ENCODE peak calls at places on chromosomes 5 and 9, in nine cellular contexts. One of them, this sample, is unnamed.

GRCh38 chr5:168443533-168443932 is 42.7 kb upstream of the RARS1 start:
- DNase-seq in C1 segment of cervical spinal cord: no peak
- DNase-seq in HS-27A: no peak
- DNase-seq in CD8-positive, alpha-beta T cell: no peak
- DNase-seq in naive thymus-derived CD8-positive, alpha-beta T cell: no peak
- DNase-seq in astrocyte of the spinal cord: peak; percentile 22
- DNase-seq in stimulated activated CD8-positive, alpha-beta memory T cell treated with anti-CD3 and anti-CD28 coated beads, Interleukin-15, amount 100 ng/mL, for 1 hour: no peak
- DNase-seq in iPS DF 19.7: no peak
- DNase-seq in NCI-H69: no peak
- DNase-seq in this sample: no peak

GRCh38 chr5:138139776-138140080 is 500 bp upstream of the NME5 start:
- DNase-seq in C1 segment of cervical spinal cord: no peak
- DNase-seq in HS-27A: no peak
- DNase-seq in CD8-positive, alpha-beta T cell: no peak
- DNase-seq in naive thymus-derived CD8-positive, alpha-beta T cell: no peak
- DNase-seq in astrocyte of the spinal cord: no peak
- DNase-seq in stimulated activated CD8-positive, alpha-beta memory T cell treated with anti-CD3 and anti-CD28 coated beads, Interleukin-15, amount 100 ng/mL, for 1 hour: no peak
- DNase-seq in iPS DF 19.7: no peak
- DNase-seq in NCI-H69: no peak
- DNase-seq in this sample: no peak

GRCh38 chr5:78549043-78549442 is 99.5 kb downstream of the LHFPL2 start:
- DNase-seq in C1 segment of cervical spinal cord: peak; percentile 42
- DNase-seq in HS-27A: no peak
- DNase-seq in CD8-positive, alpha-beta T cell: no peak
- DNase-seq in naive thymus-derived CD8-positive, alpha-beta T cell: no peak
- DNase-seq in astrocyte of the spinal cord: no peak
- DNase-seq in stimulated activated CD8-positive, alpha-beta memory T cell treated with anti-CD3 and anti-CD28 coated beads, Interleukin-15, amount 100 ng/mL, for 1 hour: no peak
- DNase-seq in iPS DF 19.7: no peak
- DNase-seq in NCI-H69: no peak
- DNase-seq in this sample: no peak

GRCh38 chr5:10416868-10417267 is 24.8 kb upstream of the ROPN1L start:
- DNase-seq in C1 segment of cervical spinal cord: no peak
- DNase-seq in HS-27A: no peak
- DNase-seq in CD8-positive, alpha-beta T cell: no peak
- DNase-seq in naive thymus-derived CD8-positive, alpha-beta T cell: no peak
- DNase-seq in astrocyte of the spinal cord: no peak
- DNase-seq in stimulated activated CD8-positive, alpha-beta memory T cell treated with anti-CD3 and anti-CD28 coated beads, Interleukin-15, amount 100 ng/mL, for 1 hour: no peak
- DNase-seq in iPS DF 19.7: no peak
- DNase-seq in NCI-H69: no peak
- DNase-seq in this sample: no peak

GRCh38 chr5:28301676-28302075 is 1263.3 kb upstream of the CDH9 start:
- DNase-seq in C1 segment of cervical spinal cord: no peak
- DNase-seq in HS-27A: peak; percentile 71
- DNase-seq in CD8-positive, alpha-beta T cell: no peak
- DNase-seq in naive thymus-derived CD8-positive, alpha-beta T cell: no peak
- DNase-seq in astrocyte of the spinal cord: peak; percentile 90
- DNase-seq in stimulated activated CD8-positive, alpha-beta memory T cell treated with anti-CD3 and anti-CD28 coated beads, Interleukin-15, amount 100 ng/mL, for 1 hour: no peak
- DNase-seq in iPS DF 19.7: no peak
- DNase-seq in NCI-H69: no peak
- DNase-seq in this sample: no peak

GRCh38 chr5:177027665-177028064 is 5.2 kb downstream of the ZNF346 start:
- DNase-seq in C1 segment of cervical spinal cord: no peak
- DNase-seq in HS-27A: no peak
- DNase-seq in CD8-positive, alpha-beta T cell: no peak
- DNase-seq in naive thymus-derived CD8-positive, alpha-beta T cell: no peak
- DNase-seq in astrocyte of the spinal cord: no peak
- DNase-seq in stimulated activated CD8-positive, alpha-beta memory T cell treated with anti-CD3 and anti-CD28 coated beads, Interleukin-15, amount 100 ng/mL, for 1 hour: no peak
- DNase-seq in iPS DF 19.7: no peak
- DNase-seq in NCI-H69: no peak
- DNase-seq in this sample: no peak

GRCh38 chr9:19431361-19432171 is 22.8 kb downstream of the ACER2 start:
- DNase-seq in C1 segment of cervical spinal cord: no peak
- DNase-seq in HS-27A: no peak
- DNase-seq in CD8-positive, alpha-beta T cell: no peak
- DNase-seq in naive thymus-derived CD8-positive, alpha-beta T cell: no peak
- DNase-seq in astrocyte of the spinal cord: no peak
- DNase-seq in stimulated activated CD8-positive, alpha-beta memory T cell treated with anti-CD3 and anti-CD28 coated beads, Interleukin-15, amount 100 ng/mL, for 1 hour: no peak
- DNase-seq in iPS DF 19.7: no peak
- DNase-seq in NCI-H69: no peak
- DNase-seq in this sample: peak; percentile 81

GRCh38 chr5:132203464-132203818 is 24.2 kb downstream of the P4HA2 start:
- DNase-seq in C1 segment of cervical spinal cord: no peak
- DNase-seq in HS-27A: no peak
- DNase-seq in CD8-positive, alpha-beta T cell: no peak
- DNase-seq in naive thymus-derived CD8-positive, alpha-beta T cell: no peak
- DNase-seq in astrocyte of the spinal cord: peak; percentile 18
- DNase-seq in stimulated activated CD8-positive, alpha-beta memory T cell treated with anti-CD3 and anti-CD28 coated beads, Interleukin-15, amount 100 ng/mL, for 1 hour: no peak
- DNase-seq in iPS DF 19.7: no peak
- DNase-seq in NCI-H69: no peak
- DNase-seq in this sample: no peak

GRCh38 chr9:81549500-81550206 is 139.7 kb downstream of the TLE1 start:
- DNase-seq in C1 segment of cervical spinal cord: no peak
- DNase-seq in HS-27A: no peak
- DNase-seq in CD8-positive, alpha-beta T cell: no peak
- DNase-seq in naive thymus-derived CD8-positive, alpha-beta T cell: no peak
- DNase-seq in astrocyte of the spinal cord: no peak
- DNase-seq in stimulated activated CD8-positive, alpha-beta memory T cell treated with anti-CD3 and anti-CD28 coated beads, Interleukin-15, amount 100 ng/mL, for 1 hour: no peak
- DNase-seq in iPS DF 19.7: peak; percentile 54
- DNase-seq in NCI-H69: no peak
- DNase-seq in this sample: no peak

GRCh38 chr5:148425808-148426207 is 42.0 kb downstream of the FBXO38 start:
- DNase-seq in C1 segment of cervical spinal cord: no peak
- DNase-seq in HS-27A: no peak
- DNase-seq in CD8-positive, alpha-beta T cell: no peak
- DNase-seq in naive thymus-derived CD8-positive, alpha-beta T cell: no peak
- DNase-seq in astrocyte of the spinal cord: no peak
- DNase-seq in stimulated activated CD8-positive, alpha-beta memory T cell treated with anti-CD3 and anti-CD28 coated beads, Interleukin-15, amount 100 ng/mL, for 1 hour: no peak
- DNase-seq in iPS DF 19.7: no peak
- DNase-seq in NCI-H69: no peak
- DNase-seq in this sample: no peak

GRCh38 chr5:15483348-15484090 is 16.5 kb upstream of the FBXL7 start:
- DNase-seq in C1 segment of cervical spinal cord: no peak
- DNase-seq in HS-27A: no peak
- DNase-seq in CD8-positive, alpha-beta T cell: no peak
- DNase-seq in naive thymus-derived CD8-positive, alpha-beta T cell: no peak
- DNase-seq in astrocyte of the spinal cord: no peak
- DNase-seq in stimulated activated CD8-positive, alpha-beta memory T cell treated with anti-CD3 and anti-CD28 coated beads, Interleukin-15, amount 100 ng/mL, for 1 hour: no peak
- DNase-seq in iPS DF 19.7: no peak
- DNase-seq in NCI-H69: no peak
- DNase-seq in this sample: no peak

GRCh38 chr9:94086468-94086867 is 2.2 kb downstream of the PTPDC1 start:
- DNase-seq in C1 segment of cervical spinal cord: no peak
- DNase-seq in HS-27A: peak; percentile 41
- DNase-seq in CD8-positive, alpha-beta T cell: no peak
- DNase-seq in naive thymus-derived CD8-positive, alpha-beta T cell: no peak
- DNase-seq in astrocyte of the spinal cord: peak; percentile 71
- DNase-seq in stimulated activated CD8-positive, alpha-beta memory T cell treated with anti-CD3 and anti-CD28 coated beads, Interleukin-15, amount 100 ng/mL, for 1 hour: no peak
- DNase-seq in iPS DF 19.7: no peak
- DNase-seq in NCI-H69: peak; percentile 69
- DNase-seq in this sample: no peak

GRCh38 chr5:157554180-157555030 is 21.2 kb downstream of the ADAM19 start:
- DNase-seq in C1 segment of cervical spinal cord: no peak
- DNase-seq in HS-27A: no peak
- DNase-seq in CD8-positive, alpha-beta T cell: no peak
- DNase-seq in naive thymus-derived CD8-positive, alpha-beta T cell: no peak
- DNase-seq in astrocyte of the spinal cord: no peak
- DNase-seq in stimulated activated CD8-positive, alpha-beta memory T cell treated with anti-CD3 and anti-CD28 coated beads, Interleukin-15, amount 100 ng/mL, for 1 hour: no peak
- DNase-seq in iPS DF 19.7: no peak
- DNase-seq in NCI-H69: no peak
- DNase-seq in this sample: no peak

GRCh38 chr5:127006711-127007110 is 23.6 kb downstream of the MARCHF3 start:
- DNase-seq in C1 segment of cervical spinal cord: no peak
- DNase-seq in HS-27A: no peak
- DNase-seq in CD8-positive, alpha-beta T cell: no peak
- DNase-seq in naive thymus-derived CD8-positive, alpha-beta T cell: no peak
- DNase-seq in astrocyte of the spinal cord: no peak
- DNase-seq in stimulated activated CD8-positive, alpha-beta memory T cell treated with anti-CD3 and anti-CD28 coated beads, Interleukin-15, amount 100 ng/mL, for 1 hour: no peak
- DNase-seq in iPS DF 19.7: no peak
- DNase-seq in NCI-H69: no peak
- DNase-seq in this sample: no peak

GRCh38 chr5:127529904-127530682 is 12.7 kb downstream of the PRRC1 start:
- DNase-seq in C1 segment of cervical spinal cord: no peak
- DNase-seq in HS-27A: no peak
- DNase-seq in CD8-positive, alpha-beta T cell: no peak
- DNase-seq in naive thymus-derived CD8-positive, alpha-beta T cell: no peak
- DNase-seq in astrocyte of the spinal cord: no peak
- DNase-seq in stimulated activated CD8-positive, alpha-beta memory T cell treated with anti-CD3 and anti-CD28 coated beads, Interleukin-15, amount 100 ng/mL, for 1 hour: no peak
- DNase-seq in iPS DF 19.7: no peak
- DNase-seq in NCI-H69: no peak
- DNase-seq in this sample: no peak

GRCh38 chr9:119337566-119337965 is 31.7 kb downstream of the BRINP1 start:
- DNase-seq in C1 segment of cervical spinal cord: no peak
- DNase-seq in HS-27A: no peak
- DNase-seq in CD8-positive, alpha-beta T cell: no peak
- DNase-seq in naive thymus-derived CD8-positive, alpha-beta T cell: no peak
- DNase-seq in astrocyte of the spinal cord: no peak
- DNase-seq in stimulated activated CD8-positive, alpha-beta memory T cell treated with anti-CD3 and anti-CD28 coated beads, Interleukin-15, amount 100 ng/mL, for 1 hour: no peak
- DNase-seq in iPS DF 19.7: no peak
- DNase-seq in NCI-H69: no peak
- DNase-seq in this sample: no peak

GRCh38 chr9:12972608-12973589 is 198.1 kb downstream of the LURAP1L start:
- DNase-seq in C1 segment of cervical spinal cord: peak; percentile 25
- DNase-seq in HS-27A: no peak
- DNase-seq in CD8-positive, alpha-beta T cell: no peak
- DNase-seq in naive thymus-derived CD8-positive, alpha-beta T cell: no peak
- DNase-seq in astrocyte of the spinal cord: peak; percentile 52
- DNase-seq in stimulated activated CD8-positive, alpha-beta memory T cell treated with anti-CD3 and anti-CD28 coated beads, Interleukin-15, amount 100 ng/mL, for 1 hour: no peak
- DNase-seq in iPS DF 19.7: no peak
- DNase-seq in NCI-H69: no peak
- DNase-seq in this sample: peak; percentile 42

GRCh38 chr5:118679123-118679940 is 309.0 kb downstream of the DTWD2 start:
- DNase-seq in C1 segment of cervical spinal cord: no peak
- DNase-seq in HS-27A: no peak
- DNase-seq in CD8-positive, alpha-beta T cell: no peak
- DNase-seq in naive thymus-derived CD8-positive, alpha-beta T cell: no peak
- DNase-seq in astrocyte of the spinal cord: peak; percentile 7
- DNase-seq in stimulated activated CD8-positive, alpha-beta memory T cell treated with anti-CD3 and anti-CD28 coated beads, Interleukin-15, amount 100 ng/mL, for 1 hour: no peak
- DNase-seq in iPS DF 19.7: no peak
- DNase-seq in NCI-H69: peak; percentile 43
- DNase-seq in this sample: no peak

GRCh38 chr5:616342-617039 is 4.4 kb downstream of the CEP72 start:
- DNase-seq in C1 segment of cervical spinal cord: no peak
- DNase-seq in HS-27A: no peak
- DNase-seq in CD8-positive, alpha-beta T cell: no peak
- DNase-seq in naive thymus-derived CD8-positive, alpha-beta T cell: no peak
- DNase-seq in astrocyte of the spinal cord: no peak
- DNase-seq in stimulated activated CD8-positive, alpha-beta memory T cell treated with anti-CD3 and anti-CD28 coated beads, Interleukin-15, amount 100 ng/mL, for 1 hour: no peak
- DNase-seq in iPS DF 19.7: no peak
- DNase-seq in NCI-H69: no peak
- DNase-seq in this sample: no peak

GRCh38 chr9:11973011-11973410 is 720.2 kb upstream of the TYRP1 start:
- DNase-seq in C1 segment of cervical spinal cord: no peak
- DNase-seq in HS-27A: no peak
- DNase-seq in CD8-positive, alpha-beta T cell: no peak
- DNase-seq in naive thymus-derived CD8-positive, alpha-beta T cell: no peak
- DNase-seq in astrocyte of the spinal cord: peak; percentile 27
- DNase-seq in stimulated activated CD8-positive, alpha-beta memory T cell treated with anti-CD3 and anti-CD28 coated beads, Interleukin-15, amount 100 ng/mL, for 1 hour: no peak
- DNase-seq in iPS DF 19.7: no peak
- DNase-seq in NCI-H69: peak; percentile 81
- DNase-seq in this sample: no peak

GRCh38 chr5:138022912-138023311 is 10.0 kb downstream of the FAM13B start:
- DNase-seq in C1 segment of cervical spinal cord: no peak
- DNase-seq in HS-27A: no peak
- DNase-seq in CD8-positive, alpha-beta T cell: no peak
- DNase-seq in naive thymus-derived CD8-positive, alpha-beta T cell: no peak
- DNase-seq in astrocyte of the spinal cord: no peak
- DNase-seq in stimulated activated CD8-positive, alpha-beta memory T cell treated with anti-CD3 and anti-CD28 coated beads, Interleukin-15, amount 100 ng/mL, for 1 hour: no peak
- DNase-seq in iPS DF 19.7: no peak
- DNase-seq in NCI-H69: peak; percentile 14
- DNase-seq in this sample: no peak

GRCh38 chr5:65290677-65291076 is 191.0 kb downstream of the ADAMTS6 start:
- DNase-seq in C1 segment of cervical spinal cord: no peak
- DNase-seq in HS-27A: no peak
- DNase-seq in CD8-positive, alpha-beta T cell: no peak
- DNase-seq in naive thymus-derived CD8-positive, alpha-beta T cell: no peak
- DNase-seq in astrocyte of the spinal cord: no peak
- DNase-seq in stimulated activated CD8-positive, alpha-beta memory T cell treated with anti-CD3 and anti-CD28 coated beads, Interleukin-15, amount 100 ng/mL, for 1 hour: no peak
- DNase-seq in iPS DF 19.7: no peak
- DNase-seq in NCI-H69: no peak
- DNase-seq in this sample: no peak

GRCh38 chr9:33466565-33467495 is 6.9 kb downstream of the NOL6 start:
- DNase-seq in C1 segment of cervical spinal cord: no peak
- DNase-seq in HS-27A: no peak
- DNase-seq in CD8-positive, alpha-beta T cell: peak; percentile 70
- DNase-seq in naive thymus-derived CD8-positive, alpha-beta T cell: peak; percentile 65
- DNase-seq in astrocyte of the spinal cord: peak; percentile 29
- DNase-seq in stimulated activated CD8-positive, alpha-beta memory T cell treated with anti-CD3 and anti-CD28 coated beads, Interleukin-15, amount 100 ng/mL, for 1 hour: peak; percentile 63
- DNase-seq in iPS DF 19.7: no peak
- DNase-seq in NCI-H69: peak; percentile 45
- DNase-seq in this sample: peak; percentile 80

GRCh38 chr9:89939893-89940292 is 335.1 kb downstream of the GADD45G start:
- DNase-seq in C1 segment of cervical spinal cord: no peak
- DNase-seq in HS-27A: no peak
- DNase-seq in CD8-positive, alpha-beta T cell: no peak
- DNase-seq in naive thymus-derived CD8-positive, alpha-beta T cell: no peak
- DNase-seq in astrocyte of the spinal cord: no peak
- DNase-seq in stimulated activated CD8-positive, alpha-beta memory T cell treated with anti-CD3 and anti-CD28 coated beads, Interleukin-15, amount 100 ng/mL, for 1 hour: no peak
- DNase-seq in iPS DF 19.7: no peak
- DNase-seq in NCI-H69: no peak
- DNase-seq in this sample: no peak

GRCh38 chr9:91192785-91193657 is 168.7 kb downstream of the AUH start:
- DNase-seq in C1 segment of cervical spinal cord: peak; percentile 54
- DNase-seq in HS-27A: peak; percentile 94
- DNase-seq in CD8-positive, alpha-beta T cell: peak; percentile 52
- DNase-seq in naive thymus-derived CD8-positive, alpha-beta T cell: peak; percentile 20
- DNase-seq in astrocyte of the spinal cord: peak; percentile 99
- DNase-seq in stimulated activated CD8-positive, alpha-beta memory T cell treated with anti-CD3 and anti-CD28 coated beads, Interleukin-15, amount 100 ng/mL, for 1 hour: peak; percentile 32
- DNase-seq in iPS DF 19.7: no peak
- DNase-seq in NCI-H69: peak; percentile 92
- DNase-seq in this sample: peak; percentile 85

GRCh38 chr9:104900871-104901270 is 27.1 kb downstream of the ABCA1 start:
- DNase-seq in C1 segment of cervical spinal cord: no peak
- DNase-seq in HS-27A: no peak
- DNase-seq in CD8-positive, alpha-beta T cell: no peak
- DNase-seq in naive thymus-derived CD8-positive, alpha-beta T cell: no peak
- DNase-seq in astrocyte of the spinal cord: no peak
- DNase-seq in stimulated activated CD8-positive, alpha-beta memory T cell treated with anti-CD3 and anti-CD28 coated beads, Interleukin-15, amount 100 ng/mL, for 1 hour: no peak
- DNase-seq in iPS DF 19.7: no peak
- DNase-seq in NCI-H69: no peak
- DNase-seq in this sample: no peak

GRCh38 chr5:64330728-64331231 is 165.1 kb downstream of the RNF180 start:
- DNase-seq in C1 segment of cervical spinal cord: no peak
- DNase-seq in HS-27A: no peak
- DNase-seq in CD8-positive, alpha-beta T cell: no peak
- DNase-seq in naive thymus-derived CD8-positive, alpha-beta T cell: no peak
- DNase-seq in astrocyte of the spinal cord: no peak
- DNase-seq in stimulated activated CD8-positive, alpha-beta memory T cell treated with anti-CD3 and anti-CD28 coated beads, Interleukin-15, amount 100 ng/mL, for 1 hour: no peak
- DNase-seq in iPS DF 19.7: no peak
- DNase-seq in NCI-H69: no peak
- DNase-seq in this sample: peak; percentile 81

GRCh38 chr9:20074291-20074690 is 285.5 kb upstream of the SLC24A2 start:
- DNase-seq in C1 segment of cervical spinal cord: no peak
- DNase-seq in HS-27A: no peak
- DNase-seq in CD8-positive, alpha-beta T cell: no peak
- DNase-seq in naive thymus-derived CD8-positive, alpha-beta T cell: no peak
- DNase-seq in astrocyte of the spinal cord: no peak
- DNase-seq in stimulated activated CD8-positive, alpha-beta memory T cell treated with anti-CD3 and anti-CD28 coated beads, Interleukin-15, amount 100 ng/mL, for 1 hour: no peak
- DNase-seq in iPS DF 19.7: no peak
- DNase-seq in NCI-H69: no peak
- DNase-seq in this sample: no peak

GRCh38 chr5:152631217-152631616 is 226.1 kb upstream of the NMUR2 start:
- DNase-seq in C1 segment of cervical spinal cord: no peak
- DNase-seq in HS-27A: no peak
- DNase-seq in CD8-positive, alpha-beta T cell: no peak
- DNase-seq in naive thymus-derived CD8-positive, alpha-beta T cell: no peak
- DNase-seq in astrocyte of the spinal cord: no peak
- DNase-seq in stimulated activated CD8-positive, alpha-beta memory T cell treated with anti-CD3 and anti-CD28 coated beads, Interleukin-15, amount 100 ng/mL, for 1 hour: no peak
- DNase-seq in iPS DF 19.7: no peak
- DNase-seq in NCI-H69: peak; percentile 61
- DNase-seq in this sample: no peak

GRCh38 chr5:124995451-124995850 is 249.0 kb upstream of the ZNF608 start:
- DNase-seq in C1 segment of cervical spinal cord: no peak
- DNase-seq in HS-27A: no peak
- DNase-seq in CD8-positive, alpha-beta T cell: no peak
- DNase-seq in naive thymus-derived CD8-positive, alpha-beta T cell: no peak
- DNase-seq in astrocyte of the spinal cord: peak; percentile 69
- DNase-seq in stimulated activated CD8-positive, alpha-beta memory T cell treated with anti-CD3 and anti-CD28 coated beads, Interleukin-15, amount 100 ng/mL, for 1 hour: no peak
- DNase-seq in iPS DF 19.7: no peak
- DNase-seq in NCI-H69: no peak
- DNase-seq in this sample: no peak

GRCh38 chr5:43066231-43066798 is 26.2 kb upstream of the ANXA2R start:
- DNase-seq in C1 segment of cervical spinal cord: peak; percentile 92
- DNase-seq in HS-27A: peak; percentile 64
- DNase-seq in CD8-positive, alpha-beta T cell: peak; percentile 83
- DNase-seq in naive thymus-derived CD8-positive, alpha-beta T cell: peak; percentile 88
- DNase-seq in astrocyte of the spinal cord: peak; percentile 77
- DNase-seq in stimulated activated CD8-positive, alpha-beta memory T cell treated with anti-CD3 and anti-CD28 coated beads, Interleukin-15, amount 100 ng/mL, for 1 hour: peak; percentile 49
- DNase-seq in iPS DF 19.7: no peak
- DNase-seq in NCI-H69: peak; percentile 83
- DNase-seq in this sample: peak; percentile 87